ENCODE peak calls at places on chromosomes 1 and 21, in seven cellular contexts. D, I, T, X, J, U and S are unnamed samples.

GRCh38 chr1:196515904-196516303 is 92.3 kb downstream of the KCNT2 start:
- DNase-seq in J (no peak), I (no peak), X (no peak), U (no peak), T (no peak), D (no peak), S (peak)

GRCh38 chr1:73783367-73783766 is 414.6 kb downstream of the LRRIQ3 start:
- DNase-seq in D (no peak), U (no peak), X (no peak), I (no peak), T (no peak), J (no peak), S (no peak)

GRCh38 chr1:205395616-205396015 is 26.2 kb downstream of the LEMD1 start:
- DNase-seq in U (no peak), D (no peak), I (no peak), J (no peak), X (no peak), T (no peak), S (no peak)

GRCh38 chr1:114236517-114236916 is 82.8 kb upstream of the SYT6 start:
- DNase-seq in T (no peak), U (no peak), D (no peak), X (no peak), I (no peak), J (no peak), S (no peak)

GRCh38 chr1:79497193-79497773 is 490.8 kb upstream of the ADGRL4 start:
- DNase-seq in I (peak), T (no peak), X (no peak), U (no peak), D (peak), J (peak), S (no peak)

GRCh38 chr1:27561126-27561899 is 42.6 kb downstream of the AHDC1 start:
- DNase-seq in J (no peak), D (no peak), X (no peak), I (peak), U (no peak), T (no peak), S (peak)

GRCh38 chr1:195664628-195665027 is 943.6 kb downstream of the KCNT2 start:
- DNase-seq in I (no peak), J (no peak), U (no peak), T (no peak), X (no peak), D (peak), S (no peak)

GRCh38 chr1:168084396-168085231 is 52.1 kb downstream of the GPR161 start:
- DNase-seq in J (peak), D (peak), U (peak), T (peak), X (no peak), I (peak), S (peak)

GRCh38 chr1:219529116-219529515 is 83.8 kb downstream of the ZC3H11B start:
- DNase-seq in X (no peak), I (no peak), D (no peak), J (no peak), U (no peak), T (no peak), S (no peak)

GRCh38 chr1:109239580-109240068 is 9.7 kb upstream of the CELSR2 start:
- DNase-seq in U (no peak), D (no peak), J (peak), X (no peak), I (peak), T (no peak), S (peak)

GRCh38 chr1:207910678-207911354 is at the start of gene CD34:
- DNase-seq in J (no peak), D (no peak), T (peak), X (no peak), I (no peak), U (no peak), S (peak)

GRCh38 chr1:198162091-198162767 is 5.4 kb downstream of the NEK7 start:
- DNase-seq in J (no peak), I (no peak), U (no peak), X (no peak), D (no peak), T (peak), S (no peak)

GRCh38 chr1:79386730-79387129 is 380.2 kb upstream of the ADGRL4 start:
- DNase-seq in T (no peak), X (no peak), D (no peak), U (no peak), J (no peak), I (no peak), S (no peak)

GRCh38 chr1:167612986-167613385 is 17.0 kb upstream of the RCSD1 start:
- DNase-seq in D (no peak), I (no peak), U (no peak), T (no peak), X (no peak), J (no peak), S (no peak)

GRCh38 chr1:116496380-116496779 is 74.4 kb downstream of the CD58 start:
- DNase-seq in J (no peak), D (no peak), X (no peak), U (no peak), I (peak), T (peak), S (no peak)

GRCh38 chr1:108502138-108502537 is 52.0 kb downstream of the NBPF6 start:
- DNase-seq in D (no peak), J (no peak), I (no peak), U (no peak), X (no peak), T (no peak), S (no peak)

GRCh38 chr1:210483821-210484220 is 155.1 kb downstream of the HHAT start:
- DNase-seq in I (no peak), T (no peak), J (no peak), X (no peak), U (no peak), D (no peak), S (no peak)

GRCh38 chr1:113913312-113913668 is 8.2 kb downstream of the DCLRE1B start:
- DNase-seq in I (no peak), X (no peak), T (no peak), J (peak), D (no peak), U (no peak), S (no peak)

GRCh38 chr1:225042263-225042662 is 112.8 kb downstream of the DNAH14 start:
- DNase-seq in X (no peak), D (no peak), I (no peak), J (no peak), U (no peak), T (no peak), S (no peak)

GRCh38 chr1:27979151-27979858 is 19.5 kb downstream of the XKR8 start:
- DNase-seq in U (no peak), D (peak), X (peak), I (peak), T (no peak), J (peak), S (no peak)

GRCh38 chr1:201396859-201397464 is 2.2 kb downstream of the LAD1 start:
- DNase-seq in D (peak), U (no peak), X (peak), T (peak), J (no peak), I (no peak), S (no peak)

GRCh38 chr1:57072775-57073174 is 107.0 kb upstream of the C8B start:
- DNase-seq in J (no peak), D (no peak), X (no peak), I (no peak), T (no peak), U (no peak), S (no peak)

GRCh38 chr1:30395631-30396030 is 327.8 kb downstream of the MATN1 start:
- DNase-seq in T (no peak), U (no peak), J (no peak), X (no peak), I (no peak), D (no peak), S (no peak)

GRCh38 chr1:14968251-14968812 is 185.2 kb upstream of the TMEM51 start:
- DNase-seq in X (no peak), J (no peak), T (peak), U (no peak), D (peak), I (peak), S (no peak)

GRCh38 chr21:26637346-26637745 is 64.3 kb upstream of the CYYR1 start:
- DNase-seq in I (no peak), T (no peak), X (no peak), J (no peak), U (no peak), D (no peak), S (no peak)

GRCh38 chr1:167168424-167168823 is 52.3 kb upstream of the POU2F1 start:
- DNase-seq in D (no peak), I (no peak), U (no peak), J (no peak), T (no peak), X (no peak), S (no peak)

GRCh38 chr1:43454270-43455011 is 710 bp upstream of the HYI start:
- DNase-seq in U (peak), T (peak), J (no peak), I (peak), X (peak), D (no peak), S (peak)

GRCh38 chr1:198577444-198577843 is 37.0 kb upstream of the ATP6V1G3 start:
- DNase-seq in J (no peak), X (no peak), U (no peak), D (peak), I (peak), T (no peak), S (no peak)

GRCh38 chr1:48450505-48450904 is 21.5 kb downstream of the SPATA6 start:
- DNase-seq in X (no peak), T (no peak), J (peak), D (no peak), I (no peak), U (no peak), S (no peak)

GRCh38 chr1:4106731-4107130 is 206.7 kb upstream of the C1orf174 start:
- DNase-seq in T (no peak), D (no peak), J (no peak), X (no peak), I (no peak), U (no peak), S (no peak)

GRCh38 chr1:62530516-62531154 is 66.7 kb upstream of the ANGPTL3 start:
- DNase-seq in U (no peak), X (peak), I (peak), T (peak), J (peak), D (no peak), S (peak)